ENCODE peak calls at places on chromosomes 7 and 10, in six cellular contexts. N is GDM1, Y is suprapubic skin, R is HS-5, U is caudate nucleus, L is AG09309. G is an unnamed sample.
A peak's percentile ranks its signal among the peaks of the same experiment; 100 is the strongest.

GRCh38 chr7:90250601-90251303 is 5.8 kb downstream of the CFAP69 start:
- DNase-seq in N (no peak), U (no peak), L (no peak), Y (no peak), R (peak; percentile 53), G (no peak)

GRCh38 chr7:22801907-22802306 is 20.7 kb downstream of the TOMM7 start:
- DNase-seq in Y (no peak), R (no peak), U (no peak), N (no peak), L (no peak), G (no peak)

GRCh38 chr7:28617308-28617707 is 205.0 kb downstream of the CREB5 start:
- DNase-seq in N (no peak), R (no peak), U (no peak), L (no peak), Y (no peak), G (no peak)

GRCh38 chr10:612696-613095 is 76.8 kb downstream of the DIP2C start:
- DNase-seq in U (no peak), L (no peak), N (no peak), Y (no peak), R (no peak), G (no peak)

GRCh38 chr7:91651986-91652385 is 228.5 kb downstream of the MTERF1 start:
- DNase-seq in R (no peak), U (no peak), Y (no peak), N (no peak), L (no peak), G (no peak)

GRCh38 chr10:32065871-32066270 is 9.6 kb upstream of the KIF5B start:
- DNase-seq in R (no peak), N (no peak), Y (no peak), L (peak; percentile 68), U (no peak), G (no peak)

GRCh38 chr10:29642996-29643395 is 8.2 kb upstream of the SVIL start:
- DNase-seq in Y (no peak), L (no peak), R (no peak), N (no peak), U (no peak), G (peak; percentile 19)

GRCh38 chr7:151207796-151208195 is 2.5 kb downstream of the H2BK1 start:
- DNase-seq in U (no peak), L (no peak), R (no peak), Y (no peak), N (no peak), G (no peak)

GRCh38 chr7:102849538-102849937 is 63.3 kb upstream of the LRRC17 start:
- DNase-seq in U (no peak), N (no peak), Y (no peak), L (no peak), R (no peak), G (no peak)

GRCh38 chr7:107857541-107857912 is 33.5 kb upstream of the DLD start:
- DNase-seq in U (no peak), Y (no peak), L (no peak), N (no peak), R (peak; percentile 4), G (no peak)

GRCh38 chr7:105675873-105676484 is 94.7 kb upstream of the EFCAB10 start:
- DNase-seq in Y (no peak), U (no peak), N (peak; percentile 24), R (no peak), L (no peak), G (no peak)

GRCh38 chr7:130907439-130907838 is 173.4 kb upstream of the KLF14 start:
- DNase-seq in R (no peak), Y (no peak), N (no peak), U (no peak), L (no peak), G (no peak)

GRCh38 chr10:92876509-92877036 is 28.3 kb downstream of the EXOC6 start:
- DNase-seq in N (no peak), R (no peak), Y (no peak), U (no peak), L (no peak), G (no peak)

GRCh38 chr7:6613706-6614105 is 1.7 kb upstream of the ZNF853 start:
- DNase-seq in Y (no peak), R (no peak), N (no peak), U (no peak), L (no peak), G (no peak)

GRCh38 chr10:93751832-93752231 is 5.9 kb upstream of the LGI1 start:
- DNase-seq in N (no peak), L (no peak), Y (no peak), U (no peak), R (no peak), G (no peak)

GRCh38 chr7:121793716-121794115 is 79.2 kb upstream of the PTPRZ1 start:
- DNase-seq in Y (no peak), L (no peak), R (no peak), N (no peak), U (no peak), G (no peak)

GRCh38 chr10:128257404-128257803 is 131.2 kb upstream of the MKI67 start:
- DNase-seq in Y (no peak), N (no peak), U (no peak), L (no peak), R (no peak), G (no peak)

GRCh38 chr7:67588631-67589030 is 592.0 kb downstream of the TYW1 start:
- DNase-seq in R (no peak), Y (no peak), N (no peak), L (no peak), U (no peak), G (no peak)

GRCh38 chr10:75189266-75190096 is 21.1 kb upstream of the VDAC2 start:
- DNase-seq in N (no peak), R (no peak), Y (no peak), U (no peak), L (no peak), G (no peak)

GRCh38 chr7:6160191-6160623 is 112.2 kb downstream of the CYTH3 start:
- DNase-seq in L (peak; percentile 34), R (no peak), Y (peak; percentile 75), N (no peak), U (peak; percentile 38), G (peak; percentile 60)

G was measured in foreskin melanocyte.